ENCODE peak calls at places on chromosomes 5 and 9, in eight cellular contexts. One of them, this sample, is unnamed.

GRCh38 chr5:156640751-156641241 is 209.3 kb upstream of the PPP1R2B start:
- DNase-seq in stromal cell of bone marrow: peak
- DNase-seq in amygdala: no peak
- DNase-seq in LoVo: no peak
- DNase-seq in NCI-H1694: no peak
- DNase-seq in effector memory CD8-positive, alpha-beta T cell: no peak
- DNase-seq in astrocyte of the hippocampus: no peak
- DNase-seq in GM04503: peak
- DNase-seq in this sample: no peak

GRCh38 chr5:36373527-36374086 is 71.9 kb upstream of the RANBP3L start:
- DNase-seq in stromal cell of bone marrow: peak
- DNase-seq in amygdala: no peak
- DNase-seq in LoVo: peak
- DNase-seq in NCI-H1694: no peak
- DNase-seq in effector memory CD8-positive, alpha-beta T cell: no peak
- DNase-seq in astrocyte of the hippocampus: no peak
- DNase-seq in GM04503: no peak
- DNase-seq in this sample: peak

GRCh38 chr5:85931220-85931619 is 686.5 kb upstream of the COX7C start:
- DNase-seq in stromal cell of bone marrow: no peak
- DNase-seq in amygdala: no peak
- DNase-seq in LoVo: no peak
- DNase-seq in NCI-H1694: no peak
- DNase-seq in effector memory CD8-positive, alpha-beta T cell: no peak
- DNase-seq in astrocyte of the hippocampus: no peak
- DNase-seq in GM04503: no peak
- DNase-seq in this sample: no peak

GRCh38 chr5:150109921-150110320 is 23.6 kb upstream of the CSF1R start:
- DNase-seq in stromal cell of bone marrow: no peak
- DNase-seq in amygdala: no peak
- DNase-seq in LoVo: peak
- DNase-seq in NCI-H1694: no peak
- DNase-seq in effector memory CD8-positive, alpha-beta T cell: no peak
- DNase-seq in astrocyte of the hippocampus: no peak
- DNase-seq in GM04503: no peak
- DNase-seq in this sample: no peak

GRCh38 chr5:79236970-79237734 is 1.2 kb downstream of the JMY start:
- DNase-seq in stromal cell of bone marrow: no peak
- DNase-seq in amygdala: no peak
- DNase-seq in LoVo: peak
- DNase-seq in NCI-H1694: no peak
- DNase-seq in effector memory CD8-positive, alpha-beta T cell: peak
- DNase-seq in astrocyte of the hippocampus: peak
- DNase-seq in GM04503: no peak
- DNase-seq in this sample: peak

GRCh38 chr9:133976888-133977287 is 15.2 kb downstream of the VAV2 start:
- DNase-seq in stromal cell of bone marrow: no peak
- DNase-seq in amygdala: no peak
- DNase-seq in LoVo: no peak
- DNase-seq in NCI-H1694: no peak
- DNase-seq in effector memory CD8-positive, alpha-beta T cell: no peak
- DNase-seq in astrocyte of the hippocampus: no peak
- DNase-seq in GM04503: no peak
- DNase-seq in this sample: no peak

GRCh38 chr9:135310134-135310533 is 169.4 kb upstream of the PPP1R26 start:
- DNase-seq in stromal cell of bone marrow: no peak
- DNase-seq in amygdala: no peak
- DNase-seq in LoVo: no peak
- DNase-seq in NCI-H1694: no peak
- DNase-seq in effector memory CD8-positive, alpha-beta T cell: no peak
- DNase-seq in astrocyte of the hippocampus: no peak
- DNase-seq in GM04503: no peak
- DNase-seq in this sample: no peak

GRCh38 chr5:113678924-113679575 is 165.6 kb downstream of the YTHDC2 start:
- DNase-seq in stromal cell of bone marrow: peak
- DNase-seq in amygdala: no peak
- DNase-seq in LoVo: peak
- DNase-seq in NCI-H1694: peak
- DNase-seq in effector memory CD8-positive, alpha-beta T cell: no peak
- DNase-seq in astrocyte of the hippocampus: peak
- DNase-seq in GM04503: no peak
- DNase-seq in this sample: no peak

GRCh38 chr5:171175746-171176145 is 133.3 kb upstream of the TLX3 start:
- DNase-seq in stromal cell of bone marrow: no peak
- DNase-seq in amygdala: no peak
- DNase-seq in LoVo: no peak
- DNase-seq in NCI-H1694: no peak
- DNase-seq in effector memory CD8-positive, alpha-beta T cell: no peak
- DNase-seq in astrocyte of the hippocampus: peak
- DNase-seq in GM04503: no peak
- DNase-seq in this sample: no peak

GRCh38 chr5:172881691-172882370 is 47.8 kb downstream of the ERGIC1 start:
- DNase-seq in stromal cell of bone marrow: no peak
- DNase-seq in amygdala: no peak
- DNase-seq in LoVo: no peak
- DNase-seq in NCI-H1694: no peak
- DNase-seq in effector memory CD8-positive, alpha-beta T cell: peak
- DNase-seq in astrocyte of the hippocampus: peak
- DNase-seq in GM04503: no peak
- DNase-seq in this sample: peak

GRCh38 chr9:108850293-108850897 is 5.4 kb downstream of the ACTL7B start:
- DNase-seq in stromal cell of bone marrow: no peak
- DNase-seq in amygdala: no peak
- DNase-seq in LoVo: no peak
- DNase-seq in NCI-H1694: no peak
- DNase-seq in effector memory CD8-positive, alpha-beta T cell: no peak
- DNase-seq in astrocyte of the hippocampus: peak
- DNase-seq in GM04503: no peak
- DNase-seq in this sample: no peak